ENCODE peak calls at places on chromosomes 7 and 10, in four cellular contexts. Y is HCT116, G is GM12878, N is SK-N-SH. J is an unnamed sample.

GRCh38 chr7:111232249-111233084 is 141.5 kb downstream of the LRRN3 start:
- DNase-seq in N (no peak), G (no peak), Y (peak), J (peak)

GRCh38 chr10:100872034-100872791 is 40.5 kb upstream of the SLF2 start:
- DNase-seq in Y (peak), G (no peak), N (peak), J (no peak)

GRCh38 chr10:133422821-133423771 is 1.3 kb downstream of the SPRN start:
- DNase-seq in N (peak), G (no peak), Y (no peak), J (no peak)

GRCh38 chr7:140263277-140263676 is 86.5 kb upstream of the KDM7A start:
- DNase-seq in Y (no peak), N (no peak), G (no peak), J (no peak)

GRCh38 chr10:101536800-101537199 is 51.3 kb downstream of the POLL start:
- DNase-seq in N (peak), Y (peak), G (no peak), J (peak)

GRCh38 chr10:97822261-97822687 is 27.4 kb upstream of the GOLGA7B start:
- DNase-seq in N (no peak), G (no peak), Y (no peak), J (no peak)

GRCh38 chr10:98814459-98814858 is 367.7 kb upstream of the HPS1 start:
- DNase-seq in N (no peak), Y (no peak), G (no peak), J (no peak)

GRCh38 chr7:115068220-115068619 is 146.3 kb downstream of the MDFIC start:
- DNase-seq in G (no peak), N (no peak), Y (no peak), J (no peak)

GRCh38 chr7:28018446-28018845 is 162.1 kb downstream of the JAZF1 start:
- DNase-seq in G (no peak), Y (no peak), N (no peak), J (no peak)

GRCh38 chr7:27170494-27170811 is 3.7 kb downstream of the HOXA10 start:
- DNase-seq in G (no peak), N (no peak), Y (no peak), J (no peak)

GRCh38 chr10:84235096-84235495 is 6.2 kb downstream of the LRIT1 start:
- DNase-seq in G (no peak), Y (no peak), N (no peak), J (no peak)

GRCh38 chr7:34059551-34059840 is 154.2 kb downstream of the BMPER start:
- DNase-seq in G (no peak), Y (no peak), N (no peak), J (no peak)

GRCh38 chr10:49328401-49329185 is 29.6 kb downstream of the C10orf71 start:
- DNase-seq in Y (no peak), N (no peak), G (no peak), J (no peak)

GRCh38 chr7:44534501-44534900 is 6.6 kb downstream of the NPC1L1 start:
- DNase-seq in Y (peak), G (no peak), N (peak), J (peak)

GRCh38 chr7:18961997-18962396 is 155.4 kb downstream of the TWIST1 start:
- DNase-seq in Y (no peak), G (no peak), N (no peak), J (no peak)

GRCh38 chr10:117454502-117454901 is 79.3 kb upstream of the PDZD8 start:
- DNase-seq in G (no peak), N (no peak), Y (no peak), J (no peak)

GRCh38 chr10:51129946-51130554 is 55.8 kb downstream of the PRKG1 start:
- DNase-seq in G (no peak), Y (no peak), N (peak), J (no peak)

GRCh38 chr7:138575897-138576428 is 115.9 kb downstream of the TRIM24 start:
- DNase-seq in G (no peak), N (no peak), Y (no peak), J (no peak)

GRCh38 chr7:88167223-88167622 is 52.6 kb downstream of the SRI start:
- DNase-seq in N (peak), G (no peak), Y (no peak), J (no peak)
- TF ChIP-seq ZBTB33 in N (no peak), G (no peak), Y (no peak), J (no peak)

GRCh38 chr7:24701232-24701898 is 55.9 kb downstream of the GSDME start:
- DNase-seq in G (no peak), Y (no peak), N (no peak), J (no peak)
- TF ChIP-seq ZBTB33 in G (no peak), Y (no peak), N (peak), J (no peak)

GRCh38 chr10:21069929-21070363 is 172.8 kb upstream of the NEBL start:
- DNase-seq in G (no peak), Y (no peak), N (peak), J (no peak)
- TF ChIP-seq ZBTB33 in G (no peak), Y (no peak), N (no peak), J (no peak)

GRCh38 chr10:93080350-93081046 is 6.8 kb downstream of the CYP26A1 start:
- DNase-seq in Y (peak), G (no peak), N (peak), J (peak)
- TF ChIP-seq ZBTB33 in Y (no peak), G (no peak), N (no peak), J (peak)

DNA sequence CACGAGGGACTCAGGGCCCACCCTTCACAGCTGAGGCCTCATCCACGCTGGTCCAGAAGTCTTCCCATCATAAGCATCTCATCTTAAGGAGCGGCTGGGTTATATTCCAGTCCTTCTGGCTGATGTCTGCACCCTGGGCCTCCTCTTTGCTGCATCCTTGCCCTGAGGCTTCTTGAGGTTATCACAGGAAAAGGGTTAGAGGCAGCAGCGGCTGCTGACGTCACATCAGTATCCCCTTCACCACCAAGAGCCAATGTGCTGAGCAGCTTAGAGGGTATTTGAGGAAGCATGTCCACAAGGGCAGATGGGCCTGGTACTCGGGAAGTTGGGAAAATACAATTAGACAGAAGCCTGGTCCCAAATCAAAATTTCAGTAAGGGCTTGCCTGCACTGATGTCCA is 125.1 kb downstream of the PLXNA4 start:
- DNase-seq in Y (no peak), G (no peak), N (no peak), J (no peak)
- TF ChIP-seq ZBTB33 in Y (no peak), G (no peak), N (no peak), J (no peak)

GRCh38 chr7:142983825-142984224 is 21.7 kb upstream of the KEL start:
- DNase-seq in G (no peak), N (no peak), Y (no peak), J (no peak)

DNA sequence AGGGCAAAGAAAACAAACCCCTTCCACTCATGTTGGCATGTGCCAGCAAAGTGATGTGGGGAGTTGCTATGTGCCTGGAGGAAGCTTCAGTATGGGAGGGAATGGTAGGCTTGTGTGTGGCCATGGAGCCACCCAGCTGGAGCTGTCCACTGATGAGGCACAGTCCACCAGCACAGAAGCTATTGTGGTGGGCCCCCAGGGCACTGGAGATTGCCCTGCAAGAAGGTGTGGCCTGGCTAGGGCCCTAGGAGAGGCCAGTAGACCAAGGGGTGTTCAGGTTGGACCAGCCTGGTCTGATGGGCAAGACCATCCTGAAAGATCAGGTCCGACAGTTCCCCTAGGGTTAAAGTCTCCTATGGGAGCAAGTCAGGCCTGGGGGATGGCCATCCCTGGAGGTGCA is 22.1 kb upstream of the KEL start:
- DNase-seq in N (no peak), Y (no peak), G (no peak), J (no peak)
- TF ChIP-seq ZBTB33 in N (no peak), Y (no peak), G (no peak), J (no peak)

GRCh38 chr7:91436655-91437054 is 172.4 kb downstream of the FZD1 start:
- DNase-seq in G (no peak), N (no peak), Y (no peak), J (no peak)
- TF ChIP-seq ZBTB33 in G (no peak), N (no peak), Y (no peak), J (no peak)

GRCh38 chr7:43300121-43300520 is 187.7 kb downstream of the HECW1 start:
- DNase-seq in N (no peak), Y (no peak), G (no peak), J (no peak)
- TF ChIP-seq ZBTB33 in N (no peak), Y (no peak), G (no peak), J (no peak)

GRCh38 chr10:119113805-119114732 is 10.2 kb downstream of the DENND10 start:
- DNase-seq in G (no peak), N (no peak), Y (no peak), J (peak)
- TF ChIP-seq ZBTB33 in G (no peak), N (no peak), Y (no peak), J (peak)

GRCh38 chr10:121078672-121079102 is 227.5 kb downstream of the WDR11 start:
- DNase-seq in N (no peak), Y (no peak), G (no peak), J (no peak)
- TF ChIP-seq ZBTB33 in N (no peak), Y (no peak), G (no peak), J (no peak)